ENCODE peak calls at places on chromosomes 11 and 22, in five cellular contexts. O is NCI-H460, I is heart left ventricle, D is astrocyte of the spinal cord, T is neural crest cell. S is an unnamed sample.

GRCh38 chr22:39241632-39242388 is 3.0 kb downstream of the PDGFB start:
- DNase-seq in T (no peak), O (no peak), I (no peak), D (no peak), S (no peak)

GRCh38 chr11:17538731-17539130 is 5.5 kb downstream of the USH1C start:
- DNase-seq in D (no peak), I (no peak), O (no peak), T (no peak), S (no peak)

GRCh38 chr11:27388001-27388400 is 25.0 kb upstream of the CCDC34 start:
- DNase-seq in T (no peak), I (no peak), O (no peak), D (no peak), S (no peak)

GRCh38 chr11:120344302-120345004 is 8.2 kb downstream of the ARHGEF12 start:
- DNase-seq in I (no peak), O (no peak), D (peak; percentile 64), T (no peak), S (peak; percentile 53)

GRCh38 chr11:33997473-33998347 is 53.8 kb upstream of the CAPRIN1 start:
- DNase-seq in I (no peak), O (no peak), D (no peak), T (no peak), S (no peak)

GRCh38 chr11:393219-394033 is 583 bp upstream of the PKP3 start:
- DNase-seq in D (peak; percentile 57), T (no peak), O (peak; percentile 77), I (no peak), S (peak; percentile 99)

GRCh38 chr11:7582338-7582985 is 68.7 kb downstream of the PPFIBP2 start:
- DNase-seq in I (no peak), T (no peak), D (no peak), O (no peak), S (no peak)

GRCh38 chr11:70141490-70142014 is 61.5 kb upstream of the FADD start:
- DNase-seq in T (no peak), I (peak; percentile 39), O (no peak), D (no peak), S (no peak)

GRCh38 chr11:69052343-69053168 is 3.8 kb downstream of the TPCN2 start:
- DNase-seq in O (no peak), D (no peak), I (no peak), T (no peak), S (no peak)

GRCh38 chr11:69001301-69002081 is 11.6 kb downstream of the MRGPRF start:
- DNase-seq in I (peak; percentile 9), O (no peak), T (no peak), D (no peak), S (no peak)

S was measured in HTR-8/SVneo.